ENCODE peak calls at places on chromosomes 6 and 20, in five cellular contexts. One of them, this sample, is unnamed.
A peak's percentile ranks its signal among the peaks of the same experiment; 100 is the strongest.

GRCh38 chr20:48403362-48403761 is 424.4 kb downstream of the PREX1 start:
- DNase-seq in stimulated activated CD8-positive, alpha-beta memory T cell treated with anti-CD3 and anti-CD28 coated beads, Interleukin-4, amount 100 ng/mL, for 24 hours: no peak
- DNase-seq in cardiac fibroblast: no peak
- DNase-seq in NCI-H1694 treated with DMSO at 0.1 percent for 48 hours: no peak
- DNase-seq in AG09319: no peak
- DNase-seq in this sample: no peak

GRCh38 chr20:35768731-35769664 is 2.8 kb upstream of the PHF20 start:
- DNase-seq in stimulated activated CD8-positive, alpha-beta memory T cell treated with anti-CD3 and anti-CD28 coated beads, Interleukin-4, amount 100 ng/mL, for 24 hours: peak; percentile 28
- DNase-seq in cardiac fibroblast: peak; percentile 99
- DNase-seq in NCI-H1694 treated with DMSO at 0.1 percent for 48 hours: no peak
- DNase-seq in AG09319: peak; percentile 96
- DNase-seq in this sample: peak; percentile 18

GRCh38 chr6:125004198-125004597 is 42.0 kb downstream of the RNF217 start:
- DNase-seq in stimulated activated CD8-positive, alpha-beta memory T cell treated with anti-CD3 and anti-CD28 coated beads, Interleukin-4, amount 100 ng/mL, for 24 hours: no peak
- DNase-seq in cardiac fibroblast: no peak
- DNase-seq in NCI-H1694 treated with DMSO at 0.1 percent for 48 hours: no peak
- DNase-seq in AG09319: no peak
- DNase-seq in this sample: no peak

GRCh38 chr6:130162421-130162820 is 60.3 kb downstream of the SAMD3 start:
- DNase-seq in stimulated activated CD8-positive, alpha-beta memory T cell treated with anti-CD3 and anti-CD28 coated beads, Interleukin-4, amount 100 ng/mL, for 24 hours: no peak
- DNase-seq in cardiac fibroblast: no peak
- DNase-seq in NCI-H1694 treated with DMSO at 0.1 percent for 48 hours: no peak
- DNase-seq in AG09319: no peak
- DNase-seq in this sample: no peak

GRCh38 chr20:47574616-47575401 is 73.1 kb downstream of the NCOA3 start:
- DNase-seq in stimulated activated CD8-positive, alpha-beta memory T cell treated with anti-CD3 and anti-CD28 coated beads, Interleukin-4, amount 100 ng/mL, for 24 hours: no peak
- DNase-seq in cardiac fibroblast: peak; percentile 34
- DNase-seq in NCI-H1694 treated with DMSO at 0.1 percent for 48 hours: no peak
- DNase-seq in AG09319: no peak
- DNase-seq in this sample: no peak

GRCh38 chr6:30836431-30836866 is 47.9 kb upstream of the DDR1 start:
- DNase-seq in stimulated activated CD8-positive, alpha-beta memory T cell treated with anti-CD3 and anti-CD28 coated beads, Interleukin-4, amount 100 ng/mL, for 24 hours: no peak
- DNase-seq in cardiac fibroblast: peak; percentile 62
- DNase-seq in NCI-H1694 treated with DMSO at 0.1 percent for 48 hours: no peak
- DNase-seq in AG09319: peak; percentile 70
- DNase-seq in this sample: no peak

GRCh38 chr20:7792131-7792869 is 148.0 kb downstream of the HAO1 start:
- DNase-seq in stimulated activated CD8-positive, alpha-beta memory T cell treated with anti-CD3 and anti-CD28 coated beads, Interleukin-4, amount 100 ng/mL, for 24 hours: no peak
- DNase-seq in cardiac fibroblast: peak; percentile 18
- DNase-seq in NCI-H1694 treated with DMSO at 0.1 percent for 48 hours: no peak
- DNase-seq in AG09319: no peak
- DNase-seq in this sample: no peak

GRCh38 chr6:119297049-119297448 is 52.5 kb downstream of the MAN1A1 start:
- DNase-seq in stimulated activated CD8-positive, alpha-beta memory T cell treated with anti-CD3 and anti-CD28 coated beads, Interleukin-4, amount 100 ng/mL, for 24 hours: no peak
- DNase-seq in cardiac fibroblast: no peak
- DNase-seq in NCI-H1694 treated with DMSO at 0.1 percent for 48 hours: no peak
- DNase-seq in AG09319: no peak
- DNase-seq in this sample: no peak

GRCh38 chr6:4561078-4561435 is 215.1 kb upstream of the CDYL start:
- DNase-seq in stimulated activated CD8-positive, alpha-beta memory T cell treated with anti-CD3 and anti-CD28 coated beads, Interleukin-4, amount 100 ng/mL, for 24 hours: no peak
- DNase-seq in cardiac fibroblast: no peak
- DNase-seq in NCI-H1694 treated with DMSO at 0.1 percent for 48 hours: no peak
- DNase-seq in AG09319: no peak
- DNase-seq in this sample: no peak

GRCh38 chr20:17749979-17750721 is 50.4 kb downstream of the BANF2 start:
- DNase-seq in stimulated activated CD8-positive, alpha-beta memory T cell treated with anti-CD3 and anti-CD28 coated beads, Interleukin-4, amount 100 ng/mL, for 24 hours: no peak
- DNase-seq in cardiac fibroblast: peak; percentile 79
- DNase-seq in NCI-H1694 treated with DMSO at 0.1 percent for 48 hours: no peak
- DNase-seq in AG09319: no peak
- DNase-seq in this sample: no peak

GRCh38 chr6:15663057-15663638 is 320 bp upstream of the DTNBP1 start:
- DNase-seq in stimulated activated CD8-positive, alpha-beta memory T cell treated with anti-CD3 and anti-CD28 coated beads, Interleukin-4, amount 100 ng/mL, for 24 hours: no peak
- DNase-seq in cardiac fibroblast: peak; percentile 61
- DNase-seq in NCI-H1694 treated with DMSO at 0.1 percent for 48 hours: peak; percentile 66
- DNase-seq in AG09319: peak; percentile 22
- DNase-seq in this sample: no peak

GRCh38 chr6:36825452-36825851 is 13.8 kb downstream of the CPNE5 start:
- DNase-seq in stimulated activated CD8-positive, alpha-beta memory T cell treated with anti-CD3 and anti-CD28 coated beads, Interleukin-4, amount 100 ng/mL, for 24 hours: no peak
- DNase-seq in cardiac fibroblast: no peak
- DNase-seq in NCI-H1694 treated with DMSO at 0.1 percent for 48 hours: no peak
- DNase-seq in AG09319: no peak
- DNase-seq in this sample: no peak